ENCODE peak calls at places on chromosomes 16 and 17, in five cellular contexts. C is naive thymus-derived CD4-positive, alpha-beta T cell; V is Peyer's patch; K is sigmoid colon; R is cardiac muscle cell. A is an unnamed sample. For H3K4me1, the result is how much of the 10 kb centered on the place peaks cover.

GRCh38 chr17:45376171-45376564 is 56.5 kb downstream of the ARHGAP27 start:
- DNase-seq in C (no peak), V (no peak), K (no peak), R (no peak), A (no peak)

GRCh38 chr16:74575805-74576643 is 30.9 kb downstream of the GLG1 start:
- DNase-seq in C (no peak), V (no peak), K (no peak), R (no peak), A (no peak)

GRCh38 chr16:6891486-6891885 is 441.2 kb upstream of the RBFOX1 start:
- DNase-seq in C (no peak), V (no peak), K (no peak), R (no peak), A (no peak)

GRCh38 chr17:59311051-59311468 is 20.4 kb upstream of the YPEL2 start:
- DNase-seq in C (peak), V (no peak), K (no peak), R (peak), A (no peak)

GRCh38 chr17:9934354-9934753 is 29.3 kb upstream of the RCVRN start:
- DNase-seq in C (no peak), V (no peak), K (no peak), R (no peak), A (no peak)

GRCh38 chr17:79581306-79581932 is 29.4 kb downstream of the RBFOX3 start:
- DNase-seq in C (no peak), V (no peak), K (no peak), R (no peak), A (no peak)

GRCh38 chr16:63981639-63982038 is 1140.2 kb downstream of the CDH11 start:
- DNase-seq in C (no peak), V (no peak), K (no peak), R (peak), A (no peak)

GRCh38 chr16:81275795-81276194 is 37.3 kb downstream of the BCO1 start:
- DNase-seq in C (no peak), V (peak), K (no peak), R (no peak), A (peak)

GRCh38 chr17:8477653-8478441 is 42.2 kb downstream of the NDEL1 start:
- DNase-seq in C (no peak), V (no peak), K (no peak), R (no peak), A (peak)

GRCh38 chr17:74442670-74443515 is 11.0 kb downstream of the GPRC5C start:
- DNase-seq in C (no peak), V (peak), K (peak), R (peak), A (peak)

GRCh38 chr16:51994597-51994996 is 552.3 kb downstream of the TOX3 start:
- DNase-seq in C (no peak), V (peak), K (no peak), R (no peak), A (peak)

GRCh38 chr17:17140590-17140980 is 65.5 kb downstream of the PLD6 start:
- DNase-seq in C (no peak), V (no peak), K (no peak), R (peak), A (no peak)

GRCh38 chr16:46801428-46802049 is 29.4 kb downstream of the C16orf87 start:
- DNase-seq in C (no peak), V (no peak), K (no peak), R (peak), A (no peak)

GRCh38 chr16:84677017-84677803 is 22.6 kb upstream of the USP10 start:
- DNase-seq in C (no peak), V (no peak), K (peak), R (peak), A (peak)

GRCh38 chr17:8176998-8177731 is 985 bp upstream of the TMEM107 start:
- DNase-seq in C (no peak), V (peak), K (no peak), R (no peak), A (no peak)

GRCh38 chr16:85707528-85708095 is 18.9 kb upstream of the GINS2 start:
- DNase-seq in C (no peak), V (no peak), K (no peak), R (no peak), A (no peak)

GRCh38 chr16:4114257-4115208 is 1.7 kb downstream of the ADCY9 start:
- DNase-seq in C (no peak), V (peak), K (no peak), R (no peak), A (peak)

GRCh38 chr17:17021194-17021863 is 20.9 kb upstream of the MPRIP start:
- DNase-seq in C (no peak), V (no peak), K (no peak), R (peak), A (peak)

GRCh38 chr16:21275529-21275928 is 2.6 kb downstream of the CRYM start:
- DNase-seq in C (no peak), V (no peak), K (no peak), R (no peak), A (no peak)

GRCh38 chr16:67389911-67390815 is 3.1 kb downstream of the TPPP3 start:
- DNase-seq in C (no peak), V (no peak), K (peak), R (no peak), A (peak)
- H3K27ac ChIP-seq in C (no peak), V (no peak), K (no peak), R (no peak), A (no peak)

DNA sequence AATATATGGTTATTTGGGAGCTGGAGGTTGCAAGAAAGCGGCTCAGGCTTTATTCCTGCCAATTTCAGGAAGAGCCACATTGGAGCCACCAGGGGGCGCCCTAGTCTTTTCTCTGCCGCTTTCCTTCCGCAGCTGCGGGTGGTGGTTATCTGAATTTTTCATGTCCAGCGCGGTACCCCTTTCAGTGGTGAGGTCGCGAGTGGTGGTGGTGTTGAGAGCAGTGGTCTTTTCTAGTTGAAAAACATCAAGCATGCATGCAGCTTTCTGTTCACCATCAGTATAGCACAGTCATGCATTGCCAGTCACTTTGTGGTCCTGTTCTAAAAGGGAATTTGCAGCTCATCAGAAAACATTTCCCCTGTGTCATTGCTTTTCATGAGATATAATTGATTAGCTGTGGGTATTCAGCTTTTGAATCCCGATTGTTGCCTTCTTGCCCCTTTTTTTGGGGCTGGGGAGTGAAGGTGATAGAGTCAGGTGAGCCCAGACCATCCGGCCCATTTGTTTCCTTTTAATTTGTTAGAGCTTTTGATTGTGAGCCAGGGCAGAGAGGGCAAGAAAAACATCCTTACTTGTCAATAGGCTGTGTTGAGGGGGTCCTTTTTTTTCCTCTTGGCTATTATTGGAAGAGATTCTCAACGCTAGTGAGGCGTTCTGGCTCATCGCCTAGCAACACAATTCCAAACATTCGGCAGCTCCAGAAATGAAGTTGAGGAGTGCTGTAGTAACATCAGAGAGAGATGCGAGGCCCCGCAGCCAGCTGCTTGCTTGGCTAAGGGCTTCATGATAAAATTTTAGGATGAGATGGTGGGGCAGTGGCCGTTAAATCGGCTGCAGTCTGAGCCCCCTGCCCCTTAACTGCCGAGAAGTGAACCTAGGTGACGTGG is 119.0 kb downstream of the SNX29 start:
- DNase-seq in C (peak), V (peak), K (peak), R (peak), A (peak)
- H3K4me1 ChIP-seq in C (under half), V (under half), K (under half), R (under half), A (under half)

DNA sequence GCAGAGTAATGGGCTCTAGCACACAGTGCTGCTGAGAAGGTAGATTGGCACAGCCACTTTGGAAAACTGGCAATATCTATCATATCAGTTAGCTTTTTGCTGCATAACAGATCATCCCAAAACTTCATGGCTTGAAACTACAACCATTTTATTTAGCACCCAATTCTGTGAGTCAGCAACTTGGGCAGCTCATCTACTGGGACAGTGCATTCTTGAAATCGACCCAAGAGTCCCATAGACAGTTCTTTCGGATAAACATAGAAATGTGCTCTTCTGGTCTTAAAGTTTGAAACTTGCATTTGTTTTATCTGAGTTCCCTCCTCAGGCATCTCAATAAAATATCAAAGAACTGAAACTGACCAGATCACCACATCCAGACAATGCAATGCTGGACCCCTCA is 76.7 kb downstream of the CEP112 start:
- DNase-seq in C (no peak), V (no peak), K (no peak), R (peak), A (no peak)
- H3K27ac ChIP-seq in C (no peak), V (no peak), K (no peak), R (no peak), A (no peak)

GRCh38 chr17:40530531-40530987 is 29.1 kb upstream of the TNS4 start:
- DNase-seq in C (no peak), V (peak), K (peak), R (no peak), A (peak)

GRCh38 chr17:40529991-40530390 is 28.6 kb upstream of the TNS4 start:
- DNase-seq in C (no peak), V (peak), K (no peak), R (no peak), A (no peak)

GRCh38 chr17:40526668-40527067 is 25.2 kb upstream of the TNS4 start:
- DNase-seq in C (no peak), V (peak), K (peak), R (peak), A (peak)

GRCh38 chr17:40530988-40531971 is 29.9 kb upstream of the TNS4 start:
- DNase-seq in C (peak), V (peak), K (peak), R (no peak), A (peak)

GRCh38 chr17:40528692-40529417 is 27.4 kb upstream of the TNS4 start:
- DNase-seq in C (peak), V (peak), K (peak), R (no peak), A (no peak)
- H3K4me1 ChIP-seq in C (half or more), V (under half), K (under half), R (under half), A (under half)

GRCh38 chr16:71808593-71809449 is at the start of gene AP1G1:
- DNase-seq in C (peak), V (peak), K (peak), R (peak), A (peak)

GRCh38 chr16:71811261-71811803 is 2.7 kb upstream of the AP1G1 start:
- DNase-seq in C (peak), V (no peak), K (no peak), R (peak), A (no peak)

GRCh38 chr16:71803305-71803690 is 5.3 kb downstream of the AP1G1 start:
- DNase-seq in C (no peak), V (no peak), K (no peak), R (no peak), A (no peak)

DNA sequence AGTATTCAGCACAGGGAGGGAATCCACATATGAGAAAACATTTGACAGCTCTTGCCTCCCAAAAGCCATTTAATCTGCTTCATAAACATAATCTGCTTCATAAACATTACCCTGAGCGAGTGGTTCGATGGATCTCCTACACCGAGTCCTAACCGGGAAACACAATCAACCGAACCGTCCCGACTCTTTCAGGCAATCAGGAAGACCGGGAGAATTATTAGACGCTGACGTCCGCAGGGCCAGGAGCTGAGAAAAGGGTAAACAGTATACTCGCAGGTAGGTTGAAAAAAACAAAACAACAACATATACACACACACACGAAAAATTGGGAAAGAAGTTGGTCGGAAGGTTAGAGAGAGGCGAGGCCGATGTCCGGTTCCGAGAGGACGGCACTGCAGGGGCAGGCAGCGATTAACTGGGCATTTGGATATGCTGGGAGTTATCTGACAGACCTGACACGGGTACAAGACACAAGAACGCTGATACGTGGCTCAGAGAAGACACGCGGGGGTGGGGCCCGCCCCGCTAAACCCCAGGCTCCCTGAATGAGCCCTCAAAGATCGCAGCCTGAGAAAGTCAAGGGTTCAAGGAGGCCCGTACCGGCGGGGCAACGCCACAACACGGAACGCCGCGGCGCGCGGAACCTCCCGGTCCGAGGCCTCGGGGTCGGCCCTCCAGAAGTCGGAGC is 585 bp downstream of the AP1G1 start:
- DNase-seq in C (no peak), V (no peak), K (peak), R (peak), A (no peak)
- H3K27ac ChIP-seq in C (peak), V (peak), K (peak), R (peak), A (peak)

DNA sequence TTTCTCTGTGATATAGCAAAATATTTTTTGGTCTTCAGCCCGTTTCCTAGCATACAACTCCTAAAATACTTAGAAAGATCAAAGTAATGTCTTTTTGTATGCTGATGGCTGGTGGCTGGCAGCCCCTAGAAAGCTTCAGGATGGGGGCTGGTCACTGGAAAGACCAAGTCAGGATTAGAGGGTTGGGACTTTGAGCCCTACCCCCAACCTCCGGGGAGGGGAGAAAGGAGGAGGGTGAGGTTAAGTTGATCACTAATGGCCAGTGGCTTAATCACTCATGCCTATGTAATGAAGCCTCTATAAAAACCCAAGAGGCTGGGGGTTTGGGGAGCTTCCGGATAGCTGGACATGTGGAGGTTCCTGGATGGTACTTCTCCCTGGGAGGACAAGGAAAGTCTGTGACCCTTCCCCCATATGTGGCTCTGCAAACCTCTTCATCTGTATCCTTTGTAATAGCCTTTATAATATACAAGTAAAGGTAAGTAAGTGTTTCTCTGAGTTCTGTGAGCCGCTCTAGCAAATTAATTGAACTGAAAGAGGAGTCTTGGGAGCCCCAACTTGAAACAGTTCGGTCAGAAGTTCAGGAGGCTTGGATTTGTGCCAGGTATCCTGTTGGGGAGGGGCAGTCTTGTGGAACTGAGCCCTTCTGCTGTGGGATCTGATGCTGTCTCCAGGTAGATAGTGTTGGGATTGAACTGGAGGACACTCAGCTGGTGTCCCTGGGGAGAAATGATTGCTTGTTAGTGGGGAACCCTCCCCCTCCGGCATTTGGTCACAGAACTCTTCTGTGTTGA is 3.5 kb downstream of the SLC7A6 start:
- DNase-seq in C (no peak), V (no peak), K (no peak), R (no peak), A (no peak)
- H3K4me1 ChIP-seq in C (half or more), V (under half), K (under half), R (under half), A (under half)

GRCh38 chr17:42247734-42248133 is 28.5 kb downstream of the STAT5B start:
- DNase-seq in C (no peak), V (no peak), K (peak), R (peak), A (no peak)
- H3K27ac ChIP-seq in C (peak), V (peak), K (peak), R (no peak), A (peak)